ENCODE peak calls at places on chromosomes 13 and 19, in ten cellular contexts. P is posterior cingulate gyrus, G is hypothalamus, T is AG08395, C is A549, X is B cell, E is ELR, B is AML-193, S is LoVo, U is lung microvascular endothelial cell. Y is an unnamed sample.

GRCh38 chr19:46068345-46069258 is 27.8 kb upstream of the IGFL4 start:
- DNase-seq in P (no peak), G (no peak), T (peak), C (peak), X (no peak), E (peak), B (peak), S (peak), U (no peak), Y (no peak)

GRCh38 chr13:79043208-79043607 is 362.8 kb downstream of the RBM26 start:
- DNase-seq in P (no peak), G (no peak), T (no peak), C (no peak), X (no peak), E (no peak), B (no peak), S (no peak), U (no peak), Y (no peak)

GRCh38 chr19:33883869-33884519 is 87.3 kb downstream of the KCTD15 start:
- DNase-seq in P (no peak), G (no peak), T (no peak), C (no peak), X (no peak), E (no peak), B (no peak), S (no peak), U (peak), Y (peak)

GRCh38 chr13:28339419-28339818 is 155.5 kb downstream of the FLT1 start:
- DNase-seq in P (no peak), G (no peak), T (no peak), C (no peak), X (no peak), E (peak), B (no peak), S (no peak), U (no peak), Y (no peak)

GRCh38 chr13:38981096-38981495 is 9.5 kb downstream of the STOML3 start:
- DNase-seq in P (no peak), G (no peak), T (no peak), C (no peak), X (no peak), E (no peak), B (no peak), S (no peak), U (no peak), Y (no peak)

GRCh38 chr13:52600666-52601065 is 41.6 kb upstream of the HNRNPA1L2 start:
- DNase-seq in P (no peak), G (no peak), T (peak), C (no peak), X (no peak), E (no peak), B (no peak), S (no peak), U (peak), Y (peak)

GRCh38 chr19:14977128-14977527 is 2.5 kb downstream of the SLC1A6 start:
- DNase-seq in P (no peak), G (no peak), T (no peak), C (no peak), X (no peak), E (no peak), B (no peak), S (no peak), U (no peak), Y (no peak)

GRCh38 chr13:53732664-53733063 is 704.1 kb downstream of the OLFM4 start:
- DNase-seq in P (no peak), G (no peak), T (no peak), C (no peak), X (no peak), E (no peak), B (no peak), S (no peak), U (no peak), Y (no peak)

GRCh38 chr13:29436291-29436690 is 159.2 kb downstream of the SLC7A1 start:
- DNase-seq in P (no peak), G (no peak), T (peak), C (no peak), X (no peak), E (peak), B (no peak), S (peak), U (no peak), Y (peak)

GRCh38 chr19:28242317-28242927 is 970.5 kb downstream of the UQCRFS1 start:
- DNase-seq in P (no peak), G (no peak), T (peak), C (peak), X (no peak), E (peak), B (peak), S (no peak), U (peak), Y (peak)

GRCh38 chr13:45004096-45004495 is 14.8 kb downstream of the GPALPP1 start:
- DNase-seq in P (no peak), G (no peak), T (no peak), C (no peak), X (no peak), E (no peak), B (no peak), S (no peak), U (no peak), Y (no peak)

GRCh38 chr19:5313307-5313706 is 27.3 kb downstream of the PTPRS start:
- DNase-seq in P (no peak), G (no peak), T (no peak), C (no peak), X (peak), E (no peak), B (no peak), S (no peak), U (peak), Y (peak)

GRCh38 chr13:30158774-30159445 is 148.4 kb downstream of the KATNAL1 start:
- DNase-seq in P (no peak), G (no peak), T (peak), C (no peak), X (no peak), E (peak), B (no peak), S (no peak), U (no peak), Y (peak)

GRCh38 chr13:21338651-21339278 is 120.3 kb downstream of the ZDHHC20 start:
- DNase-seq in P (no peak), G (no peak), T (no peak), C (no peak), X (no peak), E (no peak), B (no peak), S (no peak), U (no peak), Y (no peak)

GRCh38 chr19:19461671-19462622 is 53.4 kb downstream of the TSSK6 start:
- DNase-seq in P (peak), G (peak), T (peak), C (no peak), X (no peak), E (no peak), B (no peak), S (no peak), U (peak), Y (peak)

GRCh38 chr19:2302319-2303208 is 5.4 kb downstream of the LINGO3 start:
- DNase-seq in P (no peak), G (no peak), T (peak), C (no peak), X (peak), E (peak), B (no peak), S (no peak), U (peak), Y (no peak)

GRCh38 chr19:40553885-40554857 is 22.5 kb upstream of the SHKBP1 start:
- DNase-seq in P (peak), G (no peak), T (no peak), C (no peak), X (no peak), E (no peak), B (no peak), S (no peak), U (no peak), Y (no peak)

GRCh38 chr19:33752945-33753344 is 43.7 kb upstream of the KCTD15 start:
- DNase-seq in P (no peak), G (no peak), T (no peak), C (no peak), X (no peak), E (no peak), B (no peak), S (no peak), U (no peak), Y (no peak)

GRCh38 chr19:15623711-15624318 is 8.8 kb downstream of the CYP4F8 start:
- DNase-seq in P (no peak), G (no peak), T (no peak), C (no peak), X (no peak), E (no peak), B (peak), S (no peak), U (no peak), Y (peak)

GRCh38 chr19:32224371-32225244 is 120.8 kb upstream of the ZNF507 start:
- DNase-seq in P (peak), G (no peak), T (peak), C (peak), X (no peak), E (peak), B (peak), S (no peak), U (peak), Y (peak)

Y was measured in dermis microvascular lymphatic vessel endothelial cell.